ENCODE peak calls at places on chromosome 11, in nine cellular contexts. One of them, this sample, is unnamed.

GRCh38 chr11:114208371-114208770 is 87.8 kb upstream of the NNMT start:
- DNase-seq in heart right ventricle: no peak
- DNase-seq in BJ: no peak
- DNase-seq in gastrocnemius medialis: no peak
- DNase-seq in HFF-Myc: no peak
- DNase-seq in prostate gland: no peak
- DNase-seq in fibroblast of mammary gland: no peak
- DNase-seq in astrocyte of the spinal cord: no peak
- DNase-seq in WERI-Rb-1: no peak
- DNase-seq in this sample: no peak

GRCh38 chr11:131649861-131650260 is 279.4 kb downstream of the NTM start:
- DNase-seq in heart right ventricle: no peak
- DNase-seq in BJ: no peak
- DNase-seq in gastrocnemius medialis: no peak
- DNase-seq in HFF-Myc: no peak
- DNase-seq in prostate gland: no peak
- DNase-seq in fibroblast of mammary gland: no peak
- DNase-seq in astrocyte of the spinal cord: no peak
- DNase-seq in WERI-Rb-1: no peak
- DNase-seq in this sample: no peak

GRCh38 chr11:132941024-132941646 is 591.2 kb downstream of the OPCML start:
- DNase-seq in heart right ventricle: no peak
- DNase-seq in BJ: peak
- DNase-seq in gastrocnemius medialis: no peak
- DNase-seq in HFF-Myc: peak
- DNase-seq in prostate gland: no peak
- DNase-seq in fibroblast of mammary gland: peak
- DNase-seq in astrocyte of the spinal cord: peak
- DNase-seq in WERI-Rb-1: no peak
- DNase-seq in this sample: peak

GRCh38 chr11:68810164-68810563 is 31.6 kb downstream of the CPT1A start:
- DNase-seq in heart right ventricle: peak
- DNase-seq in BJ: no peak
- DNase-seq in gastrocnemius medialis: peak
- DNase-seq in HFF-Myc: no peak
- DNase-seq in prostate gland: peak
- DNase-seq in fibroblast of mammary gland: no peak
- DNase-seq in astrocyte of the spinal cord: no peak
- DNase-seq in WERI-Rb-1: no peak
- DNase-seq in this sample: no peak

GRCh38 chr11:29485641-29486040 is 531.2 kb downstream of the KCNA4 start:
- DNase-seq in heart right ventricle: no peak
- DNase-seq in BJ: no peak
- DNase-seq in gastrocnemius medialis: no peak
- DNase-seq in HFF-Myc: no peak
- DNase-seq in prostate gland: no peak
- DNase-seq in fibroblast of mammary gland: no peak
- DNase-seq in astrocyte of the spinal cord: no peak
- DNase-seq in WERI-Rb-1: no peak
- DNase-seq in this sample: no peak

GRCh38 chr11:1731451-1732059 is 18.8 kb downstream of the IFITM10 start:
- DNase-seq in heart right ventricle: no peak
- DNase-seq in BJ: no peak
- DNase-seq in gastrocnemius medialis: no peak
- DNase-seq in HFF-Myc: no peak
- DNase-seq in prostate gland: no peak
- DNase-seq in fibroblast of mammary gland: no peak
- DNase-seq in astrocyte of the spinal cord: no peak
- DNase-seq in WERI-Rb-1: no peak
- DNase-seq in this sample: no peak

GRCh38 chr11:72595292-72595684 is 78.9 kb downstream of the PDE2A start:
- DNase-seq in heart right ventricle: no peak
- DNase-seq in BJ: no peak
- DNase-seq in gastrocnemius medialis: no peak
- DNase-seq in HFF-Myc: no peak
- DNase-seq in prostate gland: no peak
- DNase-seq in fibroblast of mammary gland: no peak
- DNase-seq in astrocyte of the spinal cord: no peak
- DNase-seq in WERI-Rb-1: peak
- DNase-seq in this sample: no peak

GRCh38 chr11:134244593-134244992 is 8.6 kb downstream of the THYN1 start:
- DNase-seq in heart right ventricle: no peak
- DNase-seq in BJ: no peak
- DNase-seq in gastrocnemius medialis: no peak
- DNase-seq in HFF-Myc: no peak
- DNase-seq in prostate gland: no peak
- DNase-seq in fibroblast of mammary gland: peak
- DNase-seq in astrocyte of the spinal cord: no peak
- DNase-seq in WERI-Rb-1: no peak
- DNase-seq in this sample: peak

GRCh38 chr11:70226967-70227366 is 23.9 kb downstream of the FADD start:
- DNase-seq in heart right ventricle: no peak
- DNase-seq in BJ: no peak
- DNase-seq in gastrocnemius medialis: no peak
- DNase-seq in HFF-Myc: no peak
- DNase-seq in prostate gland: no peak
- DNase-seq in fibroblast of mammary gland: no peak
- DNase-seq in astrocyte of the spinal cord: no peak
- DNase-seq in WERI-Rb-1: peak
- DNase-seq in this sample: no peak

GRCh38 chr11:2777396-2777795 is 77.6 kb upstream of the KCNQ1OT1 start:
- DNase-seq in heart right ventricle: no peak
- DNase-seq in BJ: no peak
- DNase-seq in gastrocnemius medialis: no peak
- DNase-seq in HFF-Myc: no peak
- DNase-seq in prostate gland: peak
- DNase-seq in fibroblast of mammary gland: no peak
- DNase-seq in astrocyte of the spinal cord: no peak
- DNase-seq in WERI-Rb-1: no peak
- DNase-seq in this sample: no peak

GRCh38 chr11:35305670-35306382 is 113.5 kb downstream of the SLC1A2 start:
- DNase-seq in heart right ventricle: no peak
- DNase-seq in BJ: no peak
- DNase-seq in gastrocnemius medialis: no peak
- DNase-seq in HFF-Myc: no peak
- DNase-seq in prostate gland: peak
- DNase-seq in fibroblast of mammary gland: peak
- DNase-seq in astrocyte of the spinal cord: peak
- DNase-seq in WERI-Rb-1: peak
- DNase-seq in this sample: peak

GRCh38 chr11:43852057-43852636 is 28.5 kb upstream of the ALKBH3 start:
- DNase-seq in heart right ventricle: no peak
- DNase-seq in BJ: no peak
- DNase-seq in gastrocnemius medialis: no peak
- DNase-seq in HFF-Myc: peak
- DNase-seq in prostate gland: no peak
- DNase-seq in fibroblast of mammary gland: peak
- DNase-seq in astrocyte of the spinal cord: peak
- DNase-seq in WERI-Rb-1: peak
- DNase-seq in this sample: peak

GRCh38 chr11:61727401-61727811 is 25.0 kb upstream of the MYRF start:
- DNase-seq in heart right ventricle: no peak
- DNase-seq in BJ: no peak
- DNase-seq in gastrocnemius medialis: no peak
- DNase-seq in HFF-Myc: no peak
- DNase-seq in prostate gland: no peak
- DNase-seq in fibroblast of mammary gland: no peak
- DNase-seq in astrocyte of the spinal cord: no peak
- DNase-seq in WERI-Rb-1: no peak
- DNase-seq in this sample: no peak

GRCh38 chr11:33829430-33830141 is 55.3 kb upstream of the FBXO3 start:
- DNase-seq in heart right ventricle: peak
- DNase-seq in BJ: peak
- DNase-seq in gastrocnemius medialis: no peak
- DNase-seq in HFF-Myc: peak
- DNase-seq in prostate gland: peak
- DNase-seq in fibroblast of mammary gland: peak
- DNase-seq in astrocyte of the spinal cord: peak
- DNase-seq in WERI-Rb-1: peak
- DNase-seq in this sample: peak

GRCh38 chr11:88398372-88399140 is 61.0 kb upstream of the CTSC start:
- DNase-seq in heart right ventricle: no peak
- DNase-seq in BJ: no peak
- DNase-seq in gastrocnemius medialis: no peak
- DNase-seq in HFF-Myc: peak
- DNase-seq in prostate gland: no peak
- DNase-seq in fibroblast of mammary gland: peak
- DNase-seq in astrocyte of the spinal cord: peak
- DNase-seq in WERI-Rb-1: no peak
- DNase-seq in this sample: no peak

GRCh38 chr11:117369521-117369920 is 41.9 kb downstream of the CEP164 start:
- DNase-seq in heart right ventricle: no peak
- DNase-seq in BJ: no peak
- DNase-seq in gastrocnemius medialis: no peak
- DNase-seq in HFF-Myc: no peak
- DNase-seq in prostate gland: no peak
- DNase-seq in fibroblast of mammary gland: no peak
- DNase-seq in astrocyte of the spinal cord: no peak
- DNase-seq in WERI-Rb-1: no peak
- DNase-seq in this sample: no peak

GRCh38 chr11:70732493-70733206 is 334.3 kb downstream of the CTTN start:
- DNase-seq in heart right ventricle: no peak
- DNase-seq in BJ: no peak
- DNase-seq in gastrocnemius medialis: no peak
- DNase-seq in HFF-Myc: no peak
- DNase-seq in prostate gland: no peak
- DNase-seq in fibroblast of mammary gland: no peak
- DNase-seq in astrocyte of the spinal cord: no peak
- DNase-seq in WERI-Rb-1: no peak
- DNase-seq in this sample: no peak

DNA sequence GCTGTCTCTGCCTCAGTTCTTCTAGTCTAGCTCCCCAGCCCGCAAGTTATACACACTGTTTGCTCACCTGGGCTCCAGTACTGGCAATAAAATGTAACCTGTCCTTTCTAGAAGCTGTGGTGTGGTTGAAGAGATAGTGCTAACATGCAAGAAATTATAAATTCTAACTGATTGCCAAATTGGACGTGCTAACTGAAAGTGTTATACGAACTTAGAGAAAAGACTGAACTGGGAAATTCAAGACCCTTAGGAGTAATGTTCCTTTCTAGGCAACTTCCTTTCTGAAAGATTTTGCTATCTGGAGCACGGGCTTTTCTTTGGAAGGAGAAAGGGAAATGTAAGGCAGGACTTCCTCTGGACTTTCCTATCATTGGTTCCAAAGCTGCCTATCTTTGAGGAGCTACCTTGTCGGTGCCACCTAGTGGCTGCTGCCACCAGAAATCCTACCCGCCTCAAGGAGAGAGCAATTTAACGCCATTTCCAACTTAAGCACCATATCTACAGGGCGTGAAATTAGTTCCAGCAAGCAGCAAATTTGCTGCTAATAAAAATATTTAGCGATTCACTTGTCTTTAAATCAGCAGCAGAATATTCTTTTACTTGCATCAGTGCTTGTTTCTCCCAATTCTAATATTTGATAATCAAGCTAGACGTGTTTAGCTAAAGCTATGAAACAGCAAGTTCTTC is 12.7 kb upstream of the TMEM218 start:
- DNase-seq in heart right ventricle: peak
- DNase-seq in BJ: no peak
- DNase-seq in gastrocnemius medialis: peak
- DNase-seq in HFF-Myc: peak
- DNase-seq in prostate gland: no peak
- DNase-seq in fibroblast of mammary gland: peak
- DNase-seq in astrocyte of the spinal cord: peak
- DNase-seq in WERI-Rb-1: peak
- DNase-seq in this sample: peak
- TF ChIP-seq CTCF in heart right ventricle: peak
- TF ChIP-seq CTCF in BJ: peak
- TF ChIP-seq CTCF in gastrocnemius medialis: peak
- TF ChIP-seq CTCF in HFF-Myc: peak
- TF ChIP-seq CTCF in prostate gland: peak
- TF ChIP-seq CTCF in fibroblast of mammary gland: peak
- TF ChIP-seq CTCF in astrocyte of the spinal cord: peak
- TF ChIP-seq CTCF in WERI-Rb-1: peak
- TF ChIP-seq CTCF in this sample: peak

DNA sequence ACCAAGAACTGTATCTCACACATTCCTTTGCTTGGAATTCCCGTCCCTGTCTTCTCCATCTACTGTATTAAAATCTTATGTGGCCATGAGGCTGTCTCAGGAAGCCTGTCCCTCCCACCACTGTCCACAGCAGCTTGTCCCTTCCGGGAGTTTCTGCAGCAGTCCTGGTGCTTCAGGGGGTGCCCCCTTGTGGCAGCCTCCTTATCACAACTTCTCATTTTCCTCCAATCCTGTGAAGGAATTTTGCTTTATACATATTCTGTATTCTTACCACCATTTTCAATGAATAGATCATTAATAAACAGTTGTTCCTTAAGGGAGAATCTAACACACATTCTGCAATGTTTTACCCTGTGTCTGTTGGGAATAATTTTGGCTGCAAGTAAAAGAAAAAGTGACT is 220.4 kb upstream of the RAG2 start:
- DNase-seq in heart right ventricle: no peak
- DNase-seq in BJ: no peak
- DNase-seq in gastrocnemius medialis: no peak
- DNase-seq in HFF-Myc: no peak
- DNase-seq in prostate gland: no peak
- DNase-seq in fibroblast of mammary gland: no peak
- DNase-seq in astrocyte of the spinal cord: no peak
- DNase-seq in WERI-Rb-1: peak
- DNase-seq in this sample: peak
- TF ChIP-seq CTCF in heart right ventricle: no peak
- TF ChIP-seq CTCF in BJ: peak
- TF ChIP-seq CTCF in gastrocnemius medialis: no peak
- TF ChIP-seq CTCF in HFF-Myc: peak
- TF ChIP-seq CTCF in prostate gland: no peak
- TF ChIP-seq CTCF in fibroblast of mammary gland: peak
- TF ChIP-seq CTCF in astrocyte of the spinal cord: peak
- TF ChIP-seq CTCF in WERI-Rb-1: peak
- TF ChIP-seq CTCF in this sample: peak

GRCh38 chr11:36622431-36623136 is 24.5 kb upstream of the RAG2 start:
- DNase-seq in heart right ventricle: no peak
- DNase-seq in BJ: no peak
- DNase-seq in gastrocnemius medialis: no peak
- DNase-seq in HFF-Myc: peak
- DNase-seq in prostate gland: no peak
- DNase-seq in fibroblast of mammary gland: peak
- DNase-seq in astrocyte of the spinal cord: peak
- DNase-seq in WERI-Rb-1: peak
- DNase-seq in this sample: peak
- TF ChIP-seq CTCF in heart right ventricle: peak
- TF ChIP-seq CTCF in BJ: peak
- TF ChIP-seq CTCF in gastrocnemius medialis: no peak
- TF ChIP-seq CTCF in HFF-Myc: peak
- TF ChIP-seq CTCF in prostate gland: peak
- TF ChIP-seq CTCF in fibroblast of mammary gland: peak
- TF ChIP-seq CTCF in astrocyte of the spinal cord: peak
- TF ChIP-seq CTCF in WERI-Rb-1: peak
- TF ChIP-seq CTCF in this sample: no peak

GRCh38 chr11:126790550-126790981 is 210.0 kb downstream of the KIRREL3 start:
- DNase-seq in heart right ventricle: no peak
- DNase-seq in BJ: peak
- DNase-seq in gastrocnemius medialis: no peak
- DNase-seq in HFF-Myc: peak
- DNase-seq in prostate gland: no peak
- DNase-seq in fibroblast of mammary gland: peak
- DNase-seq in astrocyte of the spinal cord: peak
- DNase-seq in WERI-Rb-1: no peak
- DNase-seq in this sample: no peak
- TF ChIP-seq CTCF in heart right ventricle: no peak
- TF ChIP-seq CTCF in BJ: peak
- TF ChIP-seq CTCF in gastrocnemius medialis: no peak
- TF ChIP-seq CTCF in HFF-Myc: peak
- TF ChIP-seq CTCF in prostate gland: no peak
- TF ChIP-seq CTCF in fibroblast of mammary gland: peak
- TF ChIP-seq CTCF in astrocyte of the spinal cord: peak
- TF ChIP-seq CTCF in WERI-Rb-1: peak
- TF ChIP-seq CTCF in this sample: no peak